ENCODE peak calls at places on chromosomes 4 and X, in six cellular contexts. One of them, this sample, is unnamed.
A peak's percentile ranks its signal among the peaks of the same experiment; 100 is the strongest.

GRCh38 chrX:115499112-115499805 is 61.7 kb upstream of the PLS3 start:
- DNase-seq in non-pigmented ciliary epithelial cell: no peak
- DNase-seq in Panc1: no peak
- DNase-seq in cerebellar nuclear complex: no peak
- DNase-seq in amniotic stem cell: no peak
- DNase-seq in choroid plexus epithelial cell: peak; percentile 44
- DNase-seq in this sample: no peak

GRCh38 chrX:19225906-19226305 is 103.6 kb upstream of the ADGRG2 start:
- DNase-seq in non-pigmented ciliary epithelial cell: no peak
- DNase-seq in cerebellar nuclear complex: no peak
- DNase-seq in Panc1: no peak
- DNase-seq in amniotic stem cell: no peak
- DNase-seq in choroid plexus epithelial cell: peak; percentile 14
- DNase-seq in this sample: no peak

GRCh38 chr4:15031993-15032660 is 29.8 kb downstream of the CPEB2 start:
- DNase-seq in choroid plexus epithelial cell: peak; percentile 61
- DNase-seq in cerebellar nuclear complex: no peak
- DNase-seq in Panc1: peak; percentile 24
- DNase-seq in amniotic stem cell: no peak
- DNase-seq in non-pigmented ciliary epithelial cell: peak; percentile 40
- DNase-seq in this sample: no peak

GRCh38 chrX:115337735-115338134 is 48.2 kb downstream of the LUZP4 start:
- DNase-seq in amniotic stem cell: no peak
- DNase-seq in non-pigmented ciliary epithelial cell: no peak
- DNase-seq in Panc1: no peak
- DNase-seq in choroid plexus epithelial cell: peak; percentile 60
- DNase-seq in cerebellar nuclear complex: no peak
- DNase-seq in this sample: peak; percentile 42

GRCh38 chrX:132463411-132463810 is 25.4 kb downstream of the MBNL3 start:
- DNase-seq in Panc1: no peak
- DNase-seq in cerebellar nuclear complex: no peak
- DNase-seq in amniotic stem cell: no peak
- DNase-seq in choroid plexus epithelial cell: peak; percentile 37
- DNase-seq in non-pigmented ciliary epithelial cell: no peak
- DNase-seq in this sample: no peak

GRCh38 chrX:65752294-65752693 is 84.8 kb downstream of the MSN start:
- DNase-seq in Panc1: no peak
- DNase-seq in amniotic stem cell: no peak
- DNase-seq in choroid plexus epithelial cell: no peak
- DNase-seq in non-pigmented ciliary epithelial cell: no peak
- DNase-seq in cerebellar nuclear complex: no peak
- DNase-seq in this sample: no peak

GRCh38 chr4:146186556-146186955 is 11.0 kb downstream of the LSM6 start:
- DNase-seq in non-pigmented ciliary epithelial cell: no peak
- DNase-seq in Panc1: no peak
- DNase-seq in amniotic stem cell: no peak
- DNase-seq in choroid plexus epithelial cell: peak; percentile 43
- DNase-seq in cerebellar nuclear complex: no peak
- DNase-seq in this sample: no peak

GRCh38 chr4:103450693-103451092 is 252.6 kb upstream of the CENPE start:
- DNase-seq in non-pigmented ciliary epithelial cell: no peak
- DNase-seq in choroid plexus epithelial cell: no peak
- DNase-seq in Panc1: no peak
- DNase-seq in amniotic stem cell: no peak
- DNase-seq in cerebellar nuclear complex: no peak
- DNase-seq in this sample: no peak

GRCh38 chrX:65196758-65197371 is 220.6 kb upstream of the ZC4H2 start:
- DNase-seq in Panc1: no peak
- DNase-seq in choroid plexus epithelial cell: no peak
- DNase-seq in non-pigmented ciliary epithelial cell: no peak
- DNase-seq in cerebellar nuclear complex: no peak
- DNase-seq in amniotic stem cell: no peak
- DNase-seq in this sample: no peak

GRCh38 chr4:21885241-21885640 is 63.3 kb downstream of the KCNIP4 start:
- DNase-seq in non-pigmented ciliary epithelial cell: no peak
- DNase-seq in Panc1: no peak
- DNase-seq in cerebellar nuclear complex: no peak
- DNase-seq in choroid plexus epithelial cell: peak; percentile 87
- DNase-seq in amniotic stem cell: no peak
- DNase-seq in this sample: no peak

GRCh38 chrX:49186125-49187027 is at the start of gene PRICKLE3:
- DNase-seq in non-pigmented ciliary epithelial cell: no peak
- DNase-seq in choroid plexus epithelial cell: peak; percentile 44
- DNase-seq in Panc1: no peak
- DNase-seq in amniotic stem cell: no peak
- DNase-seq in cerebellar nuclear complex: no peak
- DNase-seq in this sample: no peak

GRCh38 chr4:21476753-21477152 is 471.8 kb downstream of the KCNIP4 start:
- DNase-seq in choroid plexus epithelial cell: peak; percentile 12
- DNase-seq in amniotic stem cell: no peak
- DNase-seq in non-pigmented ciliary epithelial cell: no peak
- DNase-seq in Panc1: no peak
- DNase-seq in cerebellar nuclear complex: no peak
- DNase-seq in this sample: no peak

GRCh38 chrX:18875256-18875878 is 108.5 kb downstream of the PHKA2 start:
- DNase-seq in non-pigmented ciliary epithelial cell: no peak
- DNase-seq in cerebellar nuclear complex: no peak
- DNase-seq in amniotic stem cell: no peak
- DNase-seq in choroid plexus epithelial cell: no peak
- DNase-seq in Panc1: no peak
- DNase-seq in this sample: no peak

GRCh38 chrX:8728932-8729331 is 3.0 kb downstream of the ANOS1 start:
- DNase-seq in choroid plexus epithelial cell: no peak
- DNase-seq in amniotic stem cell: no peak
- DNase-seq in Panc1: no peak
- DNase-seq in non-pigmented ciliary epithelial cell: no peak
- DNase-seq in cerebellar nuclear complex: no peak
- DNase-seq in this sample: no peak

GRCh38 chrX:100645106-100645505 is 1.1 kb downstream of the SRPX2 start:
- DNase-seq in cerebellar nuclear complex: no peak
- DNase-seq in non-pigmented ciliary epithelial cell: no peak
- DNase-seq in choroid plexus epithelial cell: no peak
- DNase-seq in amniotic stem cell: no peak
- DNase-seq in Panc1: no peak
- DNase-seq in this sample: no peak

GRCh38 chrX:10922158-10922557 is 189.0 kb upstream of the HCCS start:
- DNase-seq in Panc1: no peak
- DNase-seq in choroid plexus epithelial cell: peak; percentile 80
- DNase-seq in cerebellar nuclear complex: no peak
- DNase-seq in non-pigmented ciliary epithelial cell: peak; percentile 60
- DNase-seq in amniotic stem cell: peak; percentile 10
- DNase-seq in this sample: peak; percentile 43

GRCh38 chr4:80362578-80363181 is 27.1 kb downstream of the CFAP299 start:
- DNase-seq in Panc1: no peak
- DNase-seq in non-pigmented ciliary epithelial cell: no peak
- DNase-seq in choroid plexus epithelial cell: peak; percentile 64
- DNase-seq in amniotic stem cell: peak; percentile 9
- DNase-seq in cerebellar nuclear complex: no peak
- DNase-seq in this sample: no peak

GRCh38 chr4:141133146-141134006 is at the start of gene RNF150:
- DNase-seq in Panc1: peak; percentile 2
- DNase-seq in non-pigmented ciliary epithelial cell: peak; percentile 84
- DNase-seq in choroid plexus epithelial cell: peak; percentile 91
- DNase-seq in cerebellar nuclear complex: peak; percentile 16
- DNase-seq in amniotic stem cell: peak; percentile 77
- DNase-seq in this sample: peak; percentile 78

GRCh38 chr4:42048394-42048793 is 58.1 kb downstream of the SLC30A9 start:
- DNase-seq in amniotic stem cell: peak; percentile 23
- DNase-seq in choroid plexus epithelial cell: peak; percentile 74
- DNase-seq in cerebellar nuclear complex: no peak
- DNase-seq in Panc1: peak; percentile 67
- DNase-seq in non-pigmented ciliary epithelial cell: peak; percentile 56
- DNase-seq in this sample: peak; percentile 45